ENCODE peak calls at places on chromosomes 2 and 18, in six cellular contexts. O is GM12878, Q is endothelial cell of umbilical vein, T is A549, Y is HepG2, D is K562. R is an unnamed sample.

GRCh38 chr2:133532919-133533318 is 35.3 kb downstream of the NCKAP5 start:
- DNase-seq in O (no peak), Q (no peak), T (peak; percentile 5), Y (no peak), D (no peak), R (no peak)

GRCh38 chr18:36314754-36315153 is 17.2 kb downstream of the FHOD3 start:
- DNase-seq in O (no peak), Q (no peak), T (no peak), Y (no peak), D (no peak), R (no peak)

GRCh38 chr18:78983530-78983929 is 3.9 kb downstream of the SALL3 start:
- DNase-seq in O (no peak), Q (no peak), T (no peak), Y (no peak), D (no peak), R (no peak)

GRCh38 chr18:48975817-48976649 is 25.3 kb upstream of the SMAD7 start:
- DNase-seq in O (no peak), Q (peak; percentile 35), T (peak; percentile 71), Y (no peak), D (peak; percentile 94), R (peak; percentile 70)

GRCh38 chr2:235981629-235982028 is 186.6 kb downstream of the GBX2 start:
- DNase-seq in O (no peak), Q (peak; percentile 34), T (no peak), Y (no peak), D (no peak), R (no peak)

GRCh38 chr2:183359867-183360266 is 235.6 kb downstream of the NUP35 start:
- DNase-seq in O (no peak), Q (peak; percentile 48), T (no peak), Y (no peak), D (no peak), R (no peak)

GRCh38 chr2:241598487-241598886 is 38.5 kb downstream of the THAP4 start:
- DNase-seq in O (no peak), Q (no peak), T (no peak), Y (peak; percentile 45), D (no peak), R (no peak)

GRCh38 chr2:212940816-212941215 is 210.6 kb downstream of the IKZF2 start:
- DNase-seq in O (no peak), Q (peak; percentile 15), T (no peak), Y (no peak), D (no peak), R (no peak)

GRCh38 chr2:217393585-217394032 is 533.7 kb upstream of the TNP1 start:
- DNase-seq in O (no peak), Q (no peak), T (no peak), Y (no peak), D (no peak), R (no peak)

GRCh38 chr2:27164960-27165763 is 16.4 kb downstream of the TCF23 start:
- DNase-seq in O (peak; percentile 57), Q (no peak), T (no peak), Y (no peak), D (no peak), R (no peak)

GRCh38 chr2:134078349-134078748 is 175.5 kb upstream of the MGAT5 start:
- DNase-seq in O (no peak), Q (no peak), T (no peak), Y (no peak), D (no peak), R (no peak)

GRCh38 chr2:3446381-3446780 is 66.9 kb downstream of the TRAPPC12 start:
- DNase-seq in O (no peak), Q (no peak), T (no peak), Y (no peak), D (no peak), R (no peak)

GRCh38 chr2:71934595-71935263 is 212.9 kb downstream of the CYP26B1 start:
- DNase-seq in O (no peak), Q (no peak), T (no peak), Y (no peak), D (peak; percentile 8), R (peak; percentile 99)

GRCh38 chr2:131152065-131152464 is 46.9 kb downstream of the PLEKHB2 start:
- DNase-seq in O (no peak), Q (no peak), T (no peak), Y (no peak), D (no peak), R (peak; percentile 39)

GRCh38 chr2:62958206-62958605 is 92.4 kb upstream of the OTX1 start:
- DNase-seq in O (no peak), Q (no peak), T (no peak), Y (no peak), D (no peak), R (no peak)

GRCh38 chr18:77119851-77120491 is 12.6 kb downstream of the MBP start:
- DNase-seq in O (no peak), Q (no peak), T (no peak), Y (no peak), D (no peak), R (no peak)

GRCh38 chr2:109494842-109495241 is 118.9 kb downstream of the SEPTIN10 start:
- DNase-seq in O (no peak), Q (no peak), T (no peak), Y (no peak), D (no peak), R (no peak)

GRCh38 chr2:150008901-150009300 is 421.3 kb upstream of the MMADHC start:
- DNase-seq in O (no peak), Q (no peak), T (no peak), Y (no peak), D (no peak), R (no peak)

GRCh38 chr18:72152935-72153334 is 391.2 kb downstream of the CBLN2 start:
- DNase-seq in O (no peak), Q (no peak), T (no peak), Y (no peak), D (no peak), R (no peak)

GRCh38 chr2:180753809-180754761 is 226.3 kb upstream of the UBE2E3 start:
- DNase-seq in O (no peak), Q (peak; percentile 16), T (no peak), Y (no peak), D (no peak), R (peak; percentile 35)

GRCh38 chr2:69083126-69083733 is 70.3 kb downstream of the ANTXR1 start:
- DNase-seq in O (no peak), Q (peak; percentile 49), T (peak; percentile 23), Y (peak; percentile 24), D (no peak), R (peak; percentile 23)

GRCh38 chr18:31156831-31157763 is 5.6 kb downstream of the DSC1 start:
- DNase-seq in O (no peak), Q (no peak), T (no peak), Y (no peak), D (no peak), R (no peak)

GRCh38 chr2:202267495-202267894 is 1.9 kb downstream of the NOP58 start:
- DNase-seq in O (no peak), Q (no peak), T (no peak), Y (no peak), D (no peak), R (peak; percentile 52)

GRCh38 chr2:202261531-202261930 is 4.0 kb upstream of the NOP58 start:
- DNase-seq in O (no peak), Q (no peak), T (no peak), Y (no peak), D (no peak), R (no peak)

GRCh38 chr2:202270487-202270886 is 4.9 kb downstream of the NOP58 start:
- DNase-seq in O (peak; percentile 17), Q (no peak), T (no peak), Y (no peak), D (no peak), R (no peak)

GRCh38 chr2:202269585-202269984 is 4.0 kb downstream of the NOP58 start:
- DNase-seq in O (peak; percentile 17), Q (no peak), T (no peak), Y (no peak), D (no peak), R (peak; percentile 64)

GRCh38 chr2:202265467-202266277 is at the start of gene NOP58:
- DNase-seq in O (peak; percentile 84), Q (peak; percentile 95), T (peak; percentile 93), Y (peak; percentile 97), D (peak; percentile 71), R (peak; percentile 98)
- TF ChIP-seq POLR2A in O (peak; percentile 99), Q (peak; percentile 98), T (peak; percentile 95), Y (peak; percentile 99), D (peak; percentile 98), R (peak; percentile 98)

DNA sequence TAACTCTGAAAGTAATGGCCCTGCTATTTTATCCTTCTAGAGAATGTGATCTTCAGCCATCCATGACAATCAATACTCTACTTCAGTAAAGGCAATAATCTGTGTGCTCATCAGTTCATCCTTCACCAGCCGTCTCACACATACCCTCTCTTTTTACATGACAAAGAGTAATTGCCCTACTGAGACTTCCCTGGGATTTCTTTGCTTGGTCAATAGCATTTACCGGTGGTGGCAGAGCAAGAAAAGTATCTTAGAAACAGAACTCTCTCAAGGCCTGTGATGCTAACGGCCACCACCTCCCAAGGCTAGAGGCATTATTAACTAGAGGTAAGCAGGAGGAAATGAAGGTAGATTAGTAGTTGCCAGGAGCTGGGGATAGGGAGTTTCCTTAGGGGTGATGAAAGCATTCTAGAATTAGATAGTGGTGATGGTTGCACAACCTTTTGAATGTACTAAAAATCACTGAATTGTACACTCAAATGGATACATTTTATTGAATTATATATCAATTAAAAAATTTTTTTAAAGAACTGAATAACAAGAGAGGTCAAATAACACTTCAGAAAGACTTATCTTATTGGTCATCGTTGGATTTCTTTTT is 57.9 kb upstream of the EPC2 start:
- DNase-seq in O (no peak), Q (no peak), T (no peak), Y (no peak), D (no peak), R (no peak)
- TF ChIP-seq MAX in O (no peak), Q (no peak), T (no peak), Y (no peak), D (no peak), R (no peak)

GRCh38 chr2:128797533-128797932 is 478.9 kb upstream of the HS6ST1 start:
- DNase-seq in O (no peak), Q (no peak), T (no peak), Y (no peak), D (no peak), R (no peak)

GRCh38 chr2:128797937-128798336 is 479.3 kb upstream of the HS6ST1 start:
- DNase-seq in O (peak; percentile 20), Q (no peak), T (no peak), Y (no peak), D (no peak), R (no peak)

GRCh38 chr2:128796321-128796720 is 477.7 kb upstream of the HS6ST1 start:
- DNase-seq in O (no peak), Q (no peak), T (no peak), Y (no peak), D (no peak), R (no peak)

GRCh38 chr2:128798502-128799283 is 480.0 kb upstream of the HS6ST1 start:
- DNase-seq in O (no peak), Q (no peak), T (no peak), Y (no peak), D (no peak), R (no peak)

GRCh38 chr2:128797092-128797491 is 478.4 kb upstream of the HS6ST1 start:
- DNase-seq in O (no peak), Q (no peak), T (no peak), Y (no peak), D (no peak), R (no peak)
- TF ChIP-seq MYC in O (no peak), Q (no peak), T (no peak), Y (no peak), D (no peak), R (no peak)

DNA sequence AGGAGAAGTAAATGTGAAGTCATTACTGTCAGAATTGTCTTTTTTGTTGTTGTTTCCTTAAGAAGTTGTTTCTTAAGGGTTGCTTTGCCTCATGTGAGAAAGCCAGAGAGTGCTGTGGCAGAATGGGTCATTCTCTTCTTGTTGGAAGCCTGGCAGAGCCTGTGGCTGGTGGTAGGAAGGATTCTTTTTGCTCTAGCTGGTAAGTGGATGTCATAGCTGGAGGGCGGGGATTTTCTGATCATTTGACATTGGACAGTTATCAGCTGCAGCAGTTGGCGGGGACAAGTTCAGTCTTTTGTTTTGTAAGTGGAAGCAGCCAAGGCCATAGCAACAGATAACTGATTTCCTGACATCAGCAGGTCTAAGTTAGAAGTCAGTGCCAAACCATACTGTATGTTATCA is 5.5 kb upstream of the RMDN2 start:
- DNase-seq in O (no peak), Q (no peak), T (no peak), Y (peak; percentile 95), D (no peak), R (no peak)
- TF ChIP-seq POLR2A in O (no peak), Q (no peak), T (no peak), Y (no peak), D (no peak), R (no peak)